ENCODE peak calls at places on chromosomes 11 and 22, in eight cellular contexts. B is effector memory CD4-positive, alpha-beta T cell; A is GM23338; H is neural progenitor cell; N is MM.1S; D is PC-9; G is CD4-positive, CD25-positive, alpha-beta regulatory T cell; L is esophagus squamous epithelium. S is an unnamed sample.

GRCh38 chr11:114606003-114606801 is 10.6 kb upstream of the NXPE4 start:
- DNase-seq in B (no peak), L (no peak), G (no peak), H (no peak), D (no peak), N (no peak), A (no peak), S (no peak)

GRCh38 chr11:26522912-26523610 is 49.0 kb downstream of the MUC15 start:
- DNase-seq in L (no peak), D (no peak), N (peak; percentile 24), H (peak; percentile 58), B (no peak), G (no peak), A (peak; percentile 90), S (peak; percentile 14)

GRCh38 chr11:111846640-111847039 is 24.7 kb downstream of the ALG9 start:
- DNase-seq in D (peak; percentile 88), H (no peak), A (no peak), B (no peak), L (no peak), G (no peak), N (no peak), S (no peak)

GRCh38 chr11:14336507-14337503 is 22.2 kb downstream of the RRAS2 start:
- DNase-seq in L (no peak), G (no peak), N (no peak), D (peak; percentile 77), A (no peak), H (no peak), B (no peak), S (no peak)

GRCh38 chr11:63017306-63017974 is 1.8 kb upstream of the SLC22A8 start:
- DNase-seq in A (no peak), N (no peak), D (no peak), L (no peak), B (no peak), G (no peak), H (peak; percentile 64), S (peak; percentile 12)

GRCh38 chr11:13008625-13009475 is at the start of gene RASSF10:
- DNase-seq in B (no peak), H (peak; percentile 94), N (peak; percentile 68), L (no peak), D (peak; percentile 59), G (no peak), A (peak; percentile 94), S (peak; percentile 87)

GRCh38 chr22:42365337-42365865 is 66.8 kb downstream of the NFAM1 start:
- DNase-seq in B (no peak), G (no peak), L (no peak), D (no peak), N (no peak), H (peak; percentile 87), A (peak; percentile 62), S (peak; percentile 37)

GRCh38 chr11:68406318-68407313 is 53.9 kb upstream of the PPP6R3 start:
- DNase-seq in N (no peak), H (no peak), L (no peak), B (no peak), D (no peak), A (no peak), G (no peak), S (no peak)

GRCh38 chr22:42379961-42380537 is 52.2 kb downstream of the NFAM1 start:
- DNase-seq in A (no peak), H (no peak), N (no peak), G (no peak), L (no peak), B (no peak), D (no peak), S (no peak)

GRCh38 chr11:126127284-126127845 is 64.7 kb upstream of the CDON start:
- DNase-seq in N (no peak), H (no peak), L (no peak), G (no peak), B (no peak), D (no peak), A (no peak), S (no peak)

DNA sequence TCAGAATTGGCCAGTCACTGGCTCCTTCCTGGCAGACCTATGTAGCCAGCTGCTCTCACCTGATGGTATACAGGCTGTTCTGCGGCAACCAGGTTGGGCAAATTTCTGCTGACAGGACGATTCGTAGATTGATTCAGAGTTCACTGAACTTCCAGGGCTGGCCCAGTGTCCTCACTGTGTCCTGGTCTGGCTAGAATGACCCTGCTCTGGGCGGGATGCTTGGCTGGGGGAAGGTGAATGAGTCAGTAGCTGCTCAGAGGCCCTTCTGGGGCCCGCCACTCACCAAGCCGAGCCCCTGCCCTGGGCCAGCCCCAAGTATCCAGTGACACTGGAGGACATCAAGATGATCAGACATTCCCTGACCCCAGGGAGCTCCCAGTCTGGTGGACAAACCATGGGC is 62.9 kb upstream of the WNT11 start:
- DNase-seq in L (no peak), D (no peak), G (no peak), B (no peak), H (no peak), A (no peak), N (no peak), S (no peak)
- H3K27me3 ChIP-seq in L (no peaks in the 10 kb centered on the region), D (no peaks in the 10 kb centered on the region), G (no peaks in the 10 kb centered on the region), B (no peaks in the 10 kb centered on the region), H (no peaks in the 10 kb centered on the region), A (no peaks in the 10 kb centered on the region), N (peaks cover under 1% of the 10 kb centered on the region), S (no peaks in the 10 kb centered on the region)

GRCh38 chr11:73312036-73312435 is 4.0 kb downstream of the ARHGEF17 start:
- DNase-seq in A (no peak), N (no peak), H (no peak), D (no peak), G (no peak), L (no peak), B (no peak), S (no peak)

GRCh38 chr11:73312806-73313403 is 4.8 kb downstream of the ARHGEF17 start:
- DNase-seq in N (no peak), L (no peak), A (no peak), B (no peak), G (no peak), D (no peak), H (no peak), S (no peak)

GRCh38 chr11:73314121-73314948 is 6.3 kb downstream of the ARHGEF17 start:
- DNase-seq in N (no peak), D (no peak), B (no peak), G (no peak), A (peak; percentile 50), L (no peak), H (peak; percentile 47), S (no peak)

GRCh38 chr11:73315288-73316020 is 7.4 kb downstream of the ARHGEF17 start:
- DNase-seq in G (no peak), B (no peak), H (peak; percentile 39), N (no peak), A (no peak), D (no peak), L (no peak), S (no peak)

DNA sequence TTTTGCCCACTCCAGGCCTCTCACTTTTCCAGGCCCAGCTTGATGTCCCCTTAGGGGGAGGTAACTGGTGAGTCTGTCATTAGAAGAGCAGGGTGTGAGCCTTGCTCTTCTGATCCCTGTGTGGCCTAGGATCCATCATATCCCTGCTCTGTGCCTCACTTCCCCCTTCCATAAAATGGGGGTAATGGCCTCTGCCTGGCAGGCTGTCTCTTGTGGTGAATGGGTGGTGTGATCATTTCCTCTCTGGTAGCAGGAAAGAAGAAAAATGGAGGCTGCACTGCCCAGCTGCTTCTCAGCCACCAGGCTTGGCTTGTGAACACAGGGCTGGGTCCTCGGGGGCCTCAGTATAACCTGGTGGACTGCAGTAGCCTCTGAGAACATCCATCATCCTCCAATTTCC is 5.6 kb downstream of the ARHGEF17 start:
- DNase-seq in A (no peak), N (no peak), L (no peak), B (no peak), H (no peak), G (no peak), D (no peak), S (no peak)
- H3K4me1 ChIP-seq in A (peaks cover 3% of the 10 kb centered on the region), N (peaks cover 5% of the 10 kb centered on the region), L (peaks cover 77% of the 10 kb centered on the region), B (peaks cover 4% of the 10 kb centered on the region), H (peaks cover 66% of the 10 kb centered on the region), G (peaks cover 5% of the 10 kb centered on the region), D (peaks cover 32% of the 10 kb centered on the region), S (peaks cover 61% of the 10 kb centered on the region)

GRCh38 chr11:92769125-92769524 is 200.3 kb upstream of the MTNR1B start:
- DNase-seq in A (no peak), G (no peak), H (no peak), N (no peak), B (no peak), D (no peak), L (no peak), S (no peak)

GRCh38 chr11:92770981-92771380 is 198.5 kb upstream of the MTNR1B start:
- DNase-seq in D (no peak), G (no peak), N (no peak), A (no peak), L (no peak), B (no peak), H (no peak), S (no peak)

GRCh38 chr11:92767416-92767815 is 202.0 kb upstream of the MTNR1B start:
- DNase-seq in N (no peak), L (no peak), H (no peak), D (no peak), B (no peak), A (no peak), G (no peak), S (no peak)

GRCh38 chr11:92765965-92766371 is 203.5 kb upstream of the MTNR1B start:
- DNase-seq in L (no peak), N (no peak), H (peak; percentile 65), D (no peak), G (no peak), A (peak; percentile 75), B (no peak), S (no peak)

GRCh38 chr11:92770419-92770818 is 199.0 kb upstream of the MTNR1B start:
- DNase-seq in B (no peak), H (no peak), D (no peak), N (no peak), A (no peak), L (no peak), G (no peak), S (no peak)
- H3K27me3 ChIP-seq in B (no peaks in the 10 kb centered on the region), H (no peaks in the 10 kb centered on the region), D (no peaks in the 10 kb centered on the region), N (no peaks in the 10 kb centered on the region), A (no peaks in the 10 kb centered on the region), L (no peaks in the 10 kb centered on the region), G (no peaks in the 10 kb centered on the region), S (no peaks in the 10 kb centered on the region)

GRCh38 chr11:44825058-44825795 is 98.5 kb downstream of the TSPAN18 start:
- DNase-seq in G (no peak), H (no peak), L (no peak), D (no peak), N (no peak), A (no peak), B (no peak), S (no peak)

GRCh38 chr11:44826922-44827643 is 100.3 kb downstream of the TSPAN18 start:
- DNase-seq in A (no peak), D (no peak), G (no peak), H (no peak), L (no peak), N (no peak), B (no peak), S (no peak)

GRCh38 chr11:44829838-44830237 is 103.1 kb downstream of the TSPAN18 start:
- DNase-seq in D (no peak), B (no peak), G (no peak), L (no peak), A (no peak), H (no peak), N (no peak), S (no peak)

GRCh38 chr11:44831605-44832394 is 105.0 kb downstream of the TSPAN18 start:
- DNase-seq in H (no peak), D (no peak), G (no peak), L (no peak), A (no peak), N (no peak), B (no peak), S (no peak)

GRCh38 chr11:44828296-44828695 is 101.5 kb downstream of the TSPAN18 start:
- DNase-seq in L (no peak), D (no peak), A (no peak), N (no peak), B (no peak), H (no peak), G (no peak), S (no peak)
- H3K4me1 ChIP-seq in L (no peaks in the 10 kb centered on the region), D (no peaks in the 10 kb centered on the region), A (peaks cover 26% of the 10 kb centered on the region), N (no peaks in the 10 kb centered on the region), B (no peaks in the 10 kb centered on the region), H (peaks cover 41% of the 10 kb centered on the region), G (no peaks in the 10 kb centered on the region), S (no peaks in the 10 kb centered on the region)